ENCODE peak calls at places on chromosomes 12 and 14, in five cellular contexts. One of them, this sample, is unnamed.

GRCh38 chr14:35398095-35398584 is 6.4 kb downstream of the NFKBIA start:
- DNase-seq in IMR-90: no peak
- DNase-seq in spleen: no peak
- DNase-seq in fibroblast of lung: no peak
- DNase-seq in CD8-positive, alpha-beta T cell: no peak
- DNase-seq in this sample: no peak

GRCh38 chr12:99907210-99907609 is 77.5 kb downstream of the ANKS1B start:
- DNase-seq in IMR-90: no peak
- DNase-seq in spleen: no peak
- DNase-seq in fibroblast of lung: no peak
- DNase-seq in CD8-positive, alpha-beta T cell: no peak
- DNase-seq in this sample: no peak

GRCh38 chr12:92938018-92938417 is 8.9 kb upstream of the EEA1 start:
- DNase-seq in IMR-90: no peak
- DNase-seq in spleen: no peak
- DNase-seq in fibroblast of lung: no peak
- DNase-seq in CD8-positive, alpha-beta T cell: no peak
- DNase-seq in this sample: peak; percentile 69

GRCh38 chr12:117646595-117646994 is 285.2 kb upstream of the NOS1 start:
- DNase-seq in IMR-90: no peak
- DNase-seq in spleen: no peak
- DNase-seq in fibroblast of lung: no peak
- DNase-seq in CD8-positive, alpha-beta T cell: no peak
- DNase-seq in this sample: no peak

GRCh38 chr14:57502581-57503254 is 9.1 kb upstream of the CCDC198 start:
- DNase-seq in IMR-90: no peak
- DNase-seq in spleen: no peak
- DNase-seq in fibroblast of lung: no peak
- DNase-seq in CD8-positive, alpha-beta T cell: no peak
- DNase-seq in this sample: no peak

GRCh38 chr14:46818147-46818546 is 166.6 kb upstream of the RPL10L start:
- DNase-seq in IMR-90: no peak
- DNase-seq in spleen: no peak
- DNase-seq in fibroblast of lung: no peak
- DNase-seq in CD8-positive, alpha-beta T cell: no peak
- DNase-seq in this sample: no peak

GRCh38 chr12:114447274-114447716 is 41.4 kb upstream of the TBX5 start:
- DNase-seq in IMR-90: no peak
- DNase-seq in spleen: no peak
- DNase-seq in fibroblast of lung: no peak
- DNase-seq in CD8-positive, alpha-beta T cell: no peak
- DNase-seq in this sample: no peak

GRCh38 chr14:24398943-24399801 is at the start of gene NYNRIN:
- DNase-seq in IMR-90: peak; percentile 12
- DNase-seq in spleen: peak; percentile 85
- DNase-seq in fibroblast of lung: no peak
- DNase-seq in CD8-positive, alpha-beta T cell: peak; percentile 15
- DNase-seq in this sample: no peak

GRCh38 chr14:61925043-61925442 is 162.8 kb downstream of the SNAPC1 start:
- DNase-seq in IMR-90: peak; percentile 29
- DNase-seq in spleen: no peak
- DNase-seq in fibroblast of lung: peak; percentile 36
- DNase-seq in CD8-positive, alpha-beta T cell: no peak
- DNase-seq in this sample: no peak

GRCh38 chr12:1502856-1503255 is 91.5 kb downstream of the FBXL14 start:
- DNase-seq in IMR-90: no peak
- DNase-seq in spleen: no peak
- DNase-seq in fibroblast of lung: no peak
- DNase-seq in CD8-positive, alpha-beta T cell: no peak
- DNase-seq in this sample: no peak

GRCh38 chr12:29519585-29520182 is 22.2 kb upstream of the OVCH1 start:
- DNase-seq in IMR-90: peak; percentile 68
- DNase-seq in spleen: no peak
- DNase-seq in fibroblast of lung: peak; percentile 81
- DNase-seq in CD8-positive, alpha-beta T cell: peak; percentile 1
- DNase-seq in this sample: peak; percentile 17

GRCh38 chr12:10111451-10111850 is 12.7 kb upstream of the CLEC1A start:
- DNase-seq in IMR-90: no peak
- DNase-seq in spleen: no peak
- DNase-seq in fibroblast of lung: no peak
- DNase-seq in CD8-positive, alpha-beta T cell: no peak
- DNase-seq in this sample: no peak

GRCh38 chr14:64450255-64450654 is 15.0 kb upstream of the AKAP5 start:
- DNase-seq in IMR-90: no peak
- DNase-seq in spleen: no peak
- DNase-seq in fibroblast of lung: no peak
- DNase-seq in CD8-positive, alpha-beta T cell: no peak
- DNase-seq in this sample: no peak

GRCh38 chr14:65356327-65356836 is 56.1 kb upstream of the FUT8 start:
- DNase-seq in IMR-90: peak; percentile 92
- DNase-seq in spleen: no peak
- DNase-seq in fibroblast of lung: peak; percentile 64
- DNase-seq in CD8-positive, alpha-beta T cell: no peak
- DNase-seq in this sample: peak; percentile 100

GRCh38 chr14:73750161-73750901 is 36.1 kb upstream of the PNMA1 start:
- DNase-seq in IMR-90: no peak
- DNase-seq in spleen: peak; percentile 41
- DNase-seq in fibroblast of lung: no peak
- DNase-seq in CD8-positive, alpha-beta T cell: no peak
- DNase-seq in this sample: no peak

GRCh38 chr14:77843155-77843554 is 43.2 kb downstream of the ADCK1 start:
- DNase-seq in IMR-90: no peak
- DNase-seq in spleen: no peak
- DNase-seq in fibroblast of lung: no peak
- DNase-seq in CD8-positive, alpha-beta T cell: no peak
- DNase-seq in this sample: no peak

GRCh38 chr12:101596172-101596571 is 1.4 kb downstream of the MYBPC1 start:
- DNase-seq in IMR-90: no peak
- DNase-seq in spleen: no peak
- DNase-seq in fibroblast of lung: no peak
- DNase-seq in CD8-positive, alpha-beta T cell: no peak
- DNase-seq in this sample: no peak

GRCh38 chr14:77520626-77521025 is 22.0 kb upstream of the ISM2 start:
- DNase-seq in IMR-90: no peak
- DNase-seq in spleen: no peak
- DNase-seq in fibroblast of lung: no peak
- DNase-seq in CD8-positive, alpha-beta T cell: no peak
- DNase-seq in this sample: no peak

GRCh38 chr14:20415723-20416622 is 2.7 kb upstream of the TEP1 start:
- DNase-seq in IMR-90: peak; percentile 61
- DNase-seq in spleen: no peak
- DNase-seq in fibroblast of lung: peak; percentile 62
- DNase-seq in CD8-positive, alpha-beta T cell: no peak
- DNase-seq in this sample: no peak

GRCh38 chr14:64698899-64699298 is 5.3 kb upstream of the PLEKHG3 start:
- DNase-seq in IMR-90: no peak
- DNase-seq in spleen: no peak
- DNase-seq in fibroblast of lung: no peak
- DNase-seq in CD8-positive, alpha-beta T cell: no peak
- DNase-seq in this sample: no peak

GRCh38 chr14:104372390-104373054 is 207.0 kb upstream of the C14orf180 start:
- DNase-seq in IMR-90: no peak
- DNase-seq in spleen: no peak
- DNase-seq in fibroblast of lung: no peak
- DNase-seq in CD8-positive, alpha-beta T cell: no peak
- DNase-seq in this sample: no peak

GRCh38 chr14:76710093-76711010 is 50.9 kb upstream of the VASH1 start:
- DNase-seq in IMR-90: peak; percentile 59
- DNase-seq in spleen: no peak
- DNase-seq in fibroblast of lung: peak; percentile 63
- DNase-seq in CD8-positive, alpha-beta T cell: no peak
- DNase-seq in this sample: no peak

GRCh38 chr12:106427917-106428316 is 70.4 kb downstream of the POLR3B start:
- DNase-seq in IMR-90: no peak
- DNase-seq in spleen: no peak
- DNase-seq in fibroblast of lung: no peak
- DNase-seq in CD8-positive, alpha-beta T cell: no peak
- DNase-seq in this sample: no peak

GRCh38 chr14:60327447-60328331 is 78.7 kb downstream of the PPM1A start:
- DNase-seq in IMR-90: peak; percentile 20
- DNase-seq in spleen: peak; percentile 85
- DNase-seq in fibroblast of lung: peak; percentile 30
- DNase-seq in CD8-positive, alpha-beta T cell: peak; percentile 10
- DNase-seq in this sample: no peak

GRCh38 chr14:93160353-93160801 is 24.3 kb downstream of the MOAP1 start:
- DNase-seq in IMR-90: no peak
- DNase-seq in spleen: no peak
- DNase-seq in fibroblast of lung: no peak
- DNase-seq in CD8-positive, alpha-beta T cell: no peak
- DNase-seq in this sample: no peak

GRCh38 chr14:96027356-96028335 is 11.5 kb upstream of the C14orf132 start:
- DNase-seq in IMR-90: no peak
- DNase-seq in spleen: no peak
- DNase-seq in fibroblast of lung: no peak
- DNase-seq in CD8-positive, alpha-beta T cell: no peak
- DNase-seq in this sample: no peak

GRCh38 chr12:59383426-59383822 is 212.4 kb upstream of the SLC16A7 start:
- DNase-seq in IMR-90: peak; percentile 64
- DNase-seq in spleen: no peak
- DNase-seq in fibroblast of lung: peak; percentile 95
- DNase-seq in CD8-positive, alpha-beta T cell: no peak
- DNase-seq in this sample: peak; percentile 80

GRCh38 chr14:72793154-72793725 is 100.7 kb downstream of the DPF3 start:
- DNase-seq in IMR-90: no peak
- DNase-seq in spleen: no peak
- DNase-seq in fibroblast of lung: no peak
- DNase-seq in CD8-positive, alpha-beta T cell: no peak
- DNase-seq in this sample: no peak

GRCh38 chr12:66160704-66161103 is 9.1 kb downstream of the TMBIM4 start:
- DNase-seq in IMR-90: no peak
- DNase-seq in spleen: peak; percentile 74
- DNase-seq in fibroblast of lung: no peak
- DNase-seq in CD8-positive, alpha-beta T cell: no peak
- DNase-seq in this sample: no peak

GRCh38 chr12:65826513-65827171 is 2.4 kb downstream of the HMGA2 start:
- DNase-seq in IMR-90: peak; percentile 67
- DNase-seq in spleen: no peak
- DNase-seq in fibroblast of lung: peak; percentile 82
- DNase-seq in CD8-positive, alpha-beta T cell: no peak
- DNase-seq in this sample: peak; percentile 74

GRCh38 chr12:66900616-66901015 is 221.7 kb upstream of the GRIP1 start:
- DNase-seq in IMR-90: no peak
- DNase-seq in spleen: no peak
- DNase-seq in fibroblast of lung: no peak
- DNase-seq in CD8-positive, alpha-beta T cell: no peak
- DNase-seq in this sample: no peak

GRCh38 chr12:106590601-106591000 is 7.8 kb downstream of the RFX4 start:
- DNase-seq in IMR-90: no peak
- DNase-seq in spleen: no peak
- DNase-seq in fibroblast of lung: no peak
- DNase-seq in CD8-positive, alpha-beta T cell: no peak
- DNase-seq in this sample: no peak

GRCh38 chr12:91577586-91578539 is 395.2 kb upstream of the DCN start:
- DNase-seq in IMR-90: peak; percentile 35
- DNase-seq in spleen: no peak
- DNase-seq in fibroblast of lung: peak; percentile 65
- DNase-seq in CD8-positive, alpha-beta T cell: no peak
- DNase-seq in this sample: no peak

GRCh38 chr12:11171145-11171952 is at the start of gene SMIM10L1:
- DNase-seq in IMR-90: peak; percentile 94
- DNase-seq in spleen: peak; percentile 98
- DNase-seq in fibroblast of lung: peak; percentile 95
- DNase-seq in CD8-positive, alpha-beta T cell: peak; percentile 78
- DNase-seq in this sample: peak; percentile 76

GRCh38 chr12:29510591-29511174 is 13.2 kb upstream of the OVCH1 start:
- DNase-seq in IMR-90: no peak
- DNase-seq in spleen: no peak
- DNase-seq in fibroblast of lung: no peak
- DNase-seq in CD8-positive, alpha-beta T cell: no peak
- DNase-seq in this sample: no peak

GRCh38 chr14:43900173-43900655 is 606.9 kb downstream of the FSCB start:
- DNase-seq in IMR-90: no peak
- DNase-seq in spleen: no peak
- DNase-seq in fibroblast of lung: no peak
- DNase-seq in CD8-positive, alpha-beta T cell: no peak
- DNase-seq in this sample: no peak

GRCh38 chr12:104136577-104136976 is 1.4 kb downstream of the NFYB start:
- DNase-seq in IMR-90: peak; percentile 67
- DNase-seq in spleen: no peak
- DNase-seq in fibroblast of lung: peak; percentile 60
- DNase-seq in CD8-positive, alpha-beta T cell: no peak
- DNase-seq in this sample: no peak

DNA sequence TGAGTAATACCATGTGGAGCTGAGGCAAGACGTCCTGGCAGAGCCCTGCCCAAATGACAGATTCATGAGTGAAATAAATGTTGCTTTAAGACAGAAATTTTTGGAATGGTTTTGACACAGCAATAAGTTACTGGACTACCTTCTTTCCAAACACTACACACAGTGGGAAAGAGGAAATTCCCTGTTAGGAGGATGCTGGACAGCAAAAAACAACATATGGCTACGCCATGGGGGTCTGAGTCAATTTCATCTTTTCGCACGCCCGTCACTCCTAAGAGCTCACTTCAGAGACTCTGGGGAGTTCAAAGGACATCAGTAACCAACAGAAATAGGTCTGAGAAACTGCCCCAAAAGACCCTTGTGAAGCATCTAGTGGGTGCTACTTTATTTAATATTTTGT is 55.4 kb downstream of the TMEM132C start:
- DNase-seq in IMR-90: no peak
- DNase-seq in spleen: no peak
- DNase-seq in fibroblast of lung: no peak
- DNase-seq in CD8-positive, alpha-beta T cell: no peak
- DNase-seq in this sample: no peak
- TF ChIP-seq CTCF in IMR-90: no peak
- TF ChIP-seq CTCF in spleen: no peak
- TF ChIP-seq CTCF in fibroblast of lung: no peak
- TF ChIP-seq CTCF in CD8-positive, alpha-beta T cell: no peak
- TF ChIP-seq CTCF in this sample: no peak

GRCh38 chr12:113149361-113150150 is at the start of gene CFAP73:
- DNase-seq in IMR-90: peak; percentile 75
- DNase-seq in spleen: no peak
- DNase-seq in fibroblast of lung: peak; percentile 72
- DNase-seq in CD8-positive, alpha-beta T cell: no peak
- DNase-seq in this sample: peak; percentile 51
- H3K27ac ChIP-seq in IMR-90: no peak within 1 kb of the TSS
- H3K27ac ChIP-seq in spleen: no peak within 1 kb of the TSS
- H3K27ac ChIP-seq in fibroblast of lung: no peak within 1 kb of the TSS
- H3K27ac ChIP-seq in CD8-positive, alpha-beta T cell: no peak within 1 kb of the TSS
- H3K27ac ChIP-seq in this sample: no peak within 1 kb of the TSS

DNA sequence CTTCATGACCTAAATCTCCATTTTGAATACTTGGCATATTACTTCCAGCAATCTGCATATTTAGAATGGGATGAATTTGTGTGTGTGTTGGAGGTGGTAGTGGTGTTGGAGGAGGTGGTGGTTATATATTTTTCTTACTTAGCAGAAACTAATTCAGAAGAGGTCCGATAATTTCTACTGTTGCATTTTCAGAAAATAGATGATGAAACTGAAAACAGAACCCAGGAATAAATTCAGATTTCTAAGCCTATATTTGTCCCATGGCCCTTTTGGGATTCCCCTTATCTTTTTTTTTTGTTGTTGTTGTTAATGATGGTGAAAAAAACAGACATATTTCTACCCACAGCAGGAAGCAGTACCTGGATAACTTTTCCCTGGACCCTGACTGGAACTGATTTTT is 26.5 kb upstream of the FRMD6 start:
- DNase-seq in IMR-90: no peak
- DNase-seq in spleen: no peak
- DNase-seq in fibroblast of lung: no peak
- DNase-seq in CD8-positive, alpha-beta T cell: no peak
- DNase-seq in this sample: no peak
- TF ChIP-seq CTCF in IMR-90: no peak
- TF ChIP-seq CTCF in spleen: no peak
- TF ChIP-seq CTCF in fibroblast of lung: no peak
- TF ChIP-seq CTCF in CD8-positive, alpha-beta T cell: no peak
- TF ChIP-seq CTCF in this sample: no peak

GRCh38 chr12:122965851-122966742 is at the start of gene ABCB9:
- DNase-seq in IMR-90: peak; percentile 86
- DNase-seq in spleen: peak; percentile 98
- DNase-seq in fibroblast of lung: peak; percentile 85
- DNase-seq in CD8-positive, alpha-beta T cell: peak; percentile 91
- DNase-seq in this sample: peak; percentile 61
- H3K27ac ChIP-seq in IMR-90: no peak within 1 kb of the TSS
- H3K27ac ChIP-seq in spleen: peak within 1 kb of the TSS; percentile 72
- H3K27ac ChIP-seq in fibroblast of lung: no peak within 1 kb of the TSS
- H3K27ac ChIP-seq in CD8-positive, alpha-beta T cell: peak within 1 kb of the TSS; percentile 37
- H3K27ac ChIP-seq in this sample: no peak within 1 kb of the TSS